ENCODE peak calls at places on chromosome 19, in nine cellular contexts. A is HTR-8/SVneo; H is CD4-positive, alpha-beta memory T cell; D is left ventricle myocardium inferior; L is foreskin fibroblast; Y is activated CD8-positive, alpha-beta memory T cell treated with anti-CD3 and anti-CD28 coated beads for 48 hours; S is activated CD4-positive, alpha-beta T cell treated with anti-CD3 and anti-CD28 coated beads for 1 hour; B is endothelial cell; P is germinal center. N is an unnamed sample.
A peak's percentile ranks its signal among the peaks of the same experiment; 100 is the strongest.

GRCh38 chr19:1181606-1182005 is 7.5 kb upstream of the SBNO2 start:
- DNase-seq in A (no peak), H (no peak), D (no peak), L (no peak), Y (no peak), S (no peak), B (no peak), P (no peak), N (no peak)

GRCh38 chr19:30851646-30852045 is 479.5 kb downstream of the ZNF536 start:
- DNase-seq in A (no peak), H (no peak), D (no peak), L (no peak), Y (no peak), S (no peak), B (no peak), P (no peak), N (no peak)

GRCh38 chr19:2808129-2808941 is 11.3 kb upstream of the ZNF554 start:
- DNase-seq in A (no peak), H (no peak), D (no peak), L (no peak), Y (no peak), S (no peak), B (no peak), P (no peak), N (no peak)

GRCh38 chr19:1245884-1246816 is 2.2 kb upstream of the MIDN start:
- DNase-seq in A (no peak), H (no peak), D (peak; percentile 89), L (peak; percentile 44), Y (no peak), S (no peak), B (no peak), P (no peak), N (no peak)

GRCh38 chr19:32458500-32459123 is 53.0 kb downstream of the DPY19L3 start:
- DNase-seq in A (no peak), H (no peak), D (no peak), L (no peak), Y (no peak), S (no peak), B (no peak), P (no peak), N (no peak)

GRCh38 chr19:11807099-11807380 is 7.0 kb upstream of the ZNF440 start:
- DNase-seq in A (no peak), H (no peak), D (no peak), L (no peak), Y (no peak), S (no peak), B (no peak), P (no peak), N (no peak)

GRCh38 chr19:43760941-43761340 is 6.2 kb upstream of the SMG9 start:
- DNase-seq in A (no peak), H (no peak), D (no peak), L (no peak), Y (no peak), S (no peak), B (no peak), P (no peak), N (no peak)

GRCh38 chr19:35069706-35070105 is 28.2 kb downstream of the HPN start:
- DNase-seq in A (no peak), H (no peak), D (no peak), L (peak; percentile 46), Y (no peak), S (no peak), B (no peak), P (no peak), N (no peak)

GRCh38 chr19:5147971-5148793 is 179.3 kb downstream of the KDM4B start:
- DNase-seq in A (no peak), H (no peak), D (peak; percentile 10), L (no peak), Y (no peak), S (no peak), B (no peak), P (no peak), N (no peak)

GRCh38 chr19:48772503-48772953 is 17.2 kb downstream of the FGF21 start:
- DNase-seq in A (no peak), H (no peak), D (no peak), L (peak; percentile 17), Y (no peak), S (no peak), B (no peak), P (no peak), N (no peak)

GRCh38 chr19:15216363-15216762 is 15.6 kb upstream of the NOTCH3 start:
- DNase-seq in A (no peak), H (no peak), D (no peak), L (no peak), Y (no peak), S (no peak), B (no peak), P (no peak), N (no peak)

GRCh38 chr19:15136234-15136954 is 29.2 kb downstream of the SYDE1 start:
- DNase-seq in A (no peak), H (no peak), D (no peak), L (no peak), Y (no peak), S (no peak), B (no peak), P (no peak), N (no peak)

GRCh38 chr19:18408053-18408476 is 10.6 kb upstream of the LRRC25 start:
- DNase-seq in A (no peak), H (no peak), D (no peak), L (no peak), Y (no peak), S (no peak), B (peak; percentile 62), P (peak; percentile 64), N (no peak)

GRCh38 chr19:50661675-50662441 is 12.6 kb downstream of the C19orf81 start:
- DNase-seq in A (no peak), H (no peak), D (no peak), L (no peak), Y (no peak), S (no peak), B (no peak), P (no peak), N (no peak)

GRCh38 chr19:52936151-52936957 is 13.1 kb upstream of the ZNF888 start:
- DNase-seq in A (no peak), H (no peak), D (no peak), L (no peak), Y (no peak), S (no peak), B (no peak), P (no peak), N (no peak)

GRCh38 chr19:47272448-47273312 is 2.0 kb upstream of the INAFM1 start:
- DNase-seq in A (no peak), H (no peak), D (peak; percentile 52), L (peak; percentile 52), Y (no peak), S (no peak), B (no peak), P (no peak), N (no peak)

GRCh38 chr19:40610396-40611064 is 9.4 kb downstream of the LTBP4 start:
- DNase-seq in A (no peak), H (peak; percentile 80), D (peak; percentile 74), L (peak; percentile 44), Y (no peak), S (peak; percentile 51), B (no peak), P (no peak), N (peak; percentile 62)

GRCh38 chr19:33168528-33168927 is 25.6 kb upstream of the LRP3 start:
- DNase-seq in A (no peak), H (no peak), D (no peak), L (no peak), Y (no peak), S (no peak), B (no peak), P (no peak), N (no peak)

GRCh38 chr19:47020132-47020805 is 632 bp downstream of the NPAS1 start:
- DNase-seq in A (no peak), H (no peak), D (no peak), L (peak; percentile 50), Y (no peak), S (no peak), B (no peak), P (no peak), N (no peak)

GRCh38 chr19:46386151-46386550 is 27.2 kb downstream of the CCDC8 start:
- DNase-seq in A (no peak), H (no peak), D (no peak), L (no peak), Y (no peak), S (no peak), B (no peak), P (no peak), N (no peak)

GRCh38 chr19:11230621-11231386 is 8.6 kb upstream of the ANGPTL8 start:
- DNase-seq in A (no peak), H (no peak), D (no peak), L (no peak), Y (no peak), S (no peak), B (no peak), P (no peak), N (no peak)

GRCh38 chr19:5052515-5052914 is 83.6 kb downstream of the KDM4B start:
- DNase-seq in A (no peak), H (no peak), D (no peak), L (no peak), Y (no peak), S (no peak), B (no peak), P (no peak), N (no peak)

GRCh38 chr19:57682226-57682766 is 519 bp downstream of the ZNF551 start:
- DNase-seq in A (peak; percentile 11), H (no peak), D (no peak), L (no peak), Y (no peak), S (no peak), B (no peak), P (no peak), N (no peak)

GRCh38 chr19:32581704-32582164 is 744 bp downstream of the PDCD5 start:
- DNase-seq in A (peak; percentile 20), H (no peak), D (peak; percentile 27), L (peak; percentile 52), Y (no peak), S (no peak), B (no peak), P (no peak), N (peak; percentile 12)

GRCh38 chr19:51724543-51724942 is 752 bp upstream of the HAS1 start:
- DNase-seq in A (no peak), H (no peak), D (peak; percentile 43), L (no peak), Y (no peak), S (no peak), B (no peak), P (no peak), N (no peak)

GRCh38 chr19:15091918-15092753 is 10.1 kb downstream of the OR1I1 start:
- DNase-seq in A (no peak), H (peak; percentile 65), D (no peak), L (peak; percentile 76), Y (no peak), S (no peak), B (peak; percentile 59), P (no peak), N (peak; percentile 77)

GRCh38 chr19:30919737-30920136 is 429.5 kb downstream of the TSHZ3 start:
- DNase-seq in A (no peak), H (no peak), D (no peak), L (no peak), Y (no peak), S (no peak), B (no peak), P (no peak), N (no peak)

GRCh38 chr19:18119243-18120105 is 21.9 kb downstream of the MAST3 start:
- DNase-seq in A (no peak), H (peak; percentile 64), D (no peak), L (no peak), Y (no peak), S (peak; percentile 43), B (no peak), P (peak; percentile 53), N (peak; percentile 84)

GRCh38 chr19:17259118-17259780 is 5.3 kb downstream of the USHBP1 start:
- DNase-seq in A (no peak), H (no peak), D (no peak), L (peak; percentile 44), Y (no peak), S (no peak), B (no peak), P (no peak), N (no peak)

GRCh38 chr19:10433131-10433536 is 12.8 kb downstream of the PDE4A start:
- DNase-seq in A (no peak), H (no peak), D (no peak), L (no peak), Y (no peak), S (no peak), B (no peak), P (no peak), N (no peak)

GRCh38 chr19:40136818-40137217 is 46.1 kb upstream of the ZNF780A start:
- DNase-seq in A (no peak), H (no peak), D (no peak), L (no peak), Y (no peak), S (no peak), B (no peak), P (no peak), N (no peak)

N was measured in naive thymus-derived CD8-positive, alpha-beta T cell.